ENCODE peak calls at places on chromosomes 4 and X, in eight cellular contexts. U is lower lobe of right lung; D is activated CD4-positive, alpha-beta T cell treated with anti-CD3 and anti-CD28 coated beads for 1 hour; I is anterior cingulate cortex; C is HL-60; K is amniotic stem cell; X is stimulated activated CD4-positive, alpha-beta T cell treated with anti-CD3 and anti-CD28 coated beads, TNF-alpha, amount 100 ng/mL, for 1 hour; L is NCI-H345. F is an unnamed sample.

GRCh38 chr4:102390438-102390837 is 45.2 kb upstream of the SLC39A8 start:
- DNase-seq in U (no peak), D (no peak), I (no peak), C (peak), K (no peak), X (no peak), L (no peak), F (no peak)

GRCh38 chrX:143476751-143477150 is 40.5 kb downstream of the SPANXN3 start:
- DNase-seq in U (no peak), D (no peak), I (no peak), C (no peak), K (no peak), X (no peak), L (no peak), F (no peak)

GRCh38 chrX:4710618-4711433 is 997.4 kb upstream of the PRKX start:
- DNase-seq in U (no peak), D (no peak), I (no peak), C (peak), K (no peak), X (no peak), L (peak), F (no peak)

GRCh38 chr4:24988776-24989175 is 42.0 kb downstream of the LGI2 start:
- DNase-seq in U (no peak), D (no peak), I (no peak), C (peak), K (no peak), X (no peak), L (no peak), F (no peak)

GRCh38 chr4:76570141-76570989 is 135.3 kb downstream of the SHROOM3 start:
- DNase-seq in U (no peak), D (no peak), I (no peak), C (no peak), K (peak), X (no peak), L (peak), F (no peak)

GRCh38 chr4:94036964-94037363 is 170.7 kb upstream of the SMARCAD1 start:
- DNase-seq in U (no peak), D (no peak), I (no peak), C (no peak), K (no peak), X (no peak), L (no peak), F (no peak)

GRCh38 chr4:180870623-180871022 is 1372.6 kb upstream of the TENM3 start:
- DNase-seq in U (no peak), D (no peak), I (no peak), C (no peak), K (no peak), X (no peak), L (no peak), F (no peak)

GRCh38 chr4:113026556-113026955 is 22.9 kb upstream of the ANK2 start:
- DNase-seq in U (no peak), D (no peak), I (no peak), C (no peak), K (no peak), X (no peak), L (no peak), F (no peak)

GRCh38 chr4:169024762-169025161 is 14.7 kb upstream of the CBR4 start:
- DNase-seq in U (no peak), D (no peak), I (no peak), C (peak), K (peak), X (no peak), L (peak), F (no peak)

GRCh38 chr4:5823542-5824211 is 69.2 kb downstream of the CRMP1 start:
- DNase-seq in U (no peak), D (no peak), I (no peak), C (no peak), K (no peak), X (no peak), L (no peak), F (no peak)